ENCODE peak calls at places on chromosomes 1 and 21, in nine cellular contexts. H, F, A, R, I, E, S, V and B are unnamed samples.

GRCh38 chr1:37486680-37487618 is 12.6 kb downstream of the ZC3H12A start:
- DNase-seq in H (peak), F (peak), A (peak), R (peak), I (peak), E (peak), S (peak), V (peak), B (peak)

GRCh38 chr21:45050786-45051489 is 23.4 kb upstream of the ADARB1 start:
- DNase-seq in H (no peak), F (no peak), A (no peak), R (no peak), I (no peak), E (no peak), S (no peak), V (no peak), B (no peak)

GRCh38 chr1:157968951-157969350 is 24.5 kb upstream of the KIRREL1 start:
- DNase-seq in H (no peak), F (no peak), A (no peak), R (no peak), I (no peak), E (no peak), S (no peak), V (no peak), B (no peak)

GRCh38 chr1:26378088-26378878 is 5.7 kb upstream of the ZNF683 start:
- DNase-seq in H (peak), F (no peak), A (no peak), R (peak), I (no peak), E (peak), S (no peak), V (peak), B (no peak)

GRCh38 chr1:113684153-113684541 is 75.1 kb downstream of the PHTF1 start:
- DNase-seq in H (no peak), F (no peak), A (no peak), R (no peak), I (peak), E (no peak), S (no peak), V (no peak), B (no peak)

GRCh38 chr1:6357243-6357929 is 36.2 kb downstream of the ACOT7 start:
- DNase-seq in H (no peak), F (no peak), A (no peak), R (no peak), I (peak), E (no peak), S (no peak), V (no peak), B (no peak)

GRCh38 chr1:23437355-23437664 is 12.8 kb upstream of the TCEA3 start:
- DNase-seq in H (no peak), F (no peak), A (no peak), R (no peak), I (no peak), E (no peak), S (no peak), V (no peak), B (no peak)

GRCh38 chr1:10824821-10825540 is 28.5 kb upstream of the CASZ1 start:
- DNase-seq in H (no peak), F (no peak), A (no peak), R (no peak), I (no peak), E (no peak), S (no peak), V (no peak), B (no peak)

GRCh38 chr21:34639882-34640788 is 25.2 kb upstream of the RCAN1 start:
- DNase-seq in H (no peak), F (no peak), A (no peak), R (peak), I (no peak), E (no peak), S (no peak), V (no peak), B (no peak)

GRCh38 chr1:241642593-241642944 is 2.4 kb upstream of the CHML start:
- DNase-seq in H (no peak), F (no peak), A (no peak), R (no peak), I (no peak), E (no peak), S (no peak), V (no peak), B (no peak)

GRCh38 chr1:67987046-67987799 is 63.2 kb downstream of the DIRAS3 start:
- DNase-seq in H (no peak), F (no peak), A (no peak), R (no peak), I (no peak), E (no peak), S (no peak), V (no peak), B (no peak)

GRCh38 chr1:30521261-30521865 is 202.0 kb downstream of the MATN1 start:
- DNase-seq in H (no peak), F (no peak), A (no peak), R (peak), I (no peak), E (no peak), S (no peak), V (no peak), B (peak)

GRCh38 chr21:46057111-46057709 is 40.7 kb upstream of the COL6A2 start:
- DNase-seq in H (no peak), F (no peak), A (no peak), R (peak), I (peak), E (no peak), S (no peak), V (no peak), B (peak)

GRCh38 chr21:26140185-26140584 is 30.4 kb downstream of the APP start:
- DNase-seq in H (no peak), F (peak), A (no peak), R (no peak), I (no peak), E (no peak), S (no peak), V (no peak), B (no peak)

GRCh38 chr1:234737915-234738314 is 127.9 kb upstream of the IRF2BP2 start:
- DNase-seq in H (no peak), F (no peak), A (no peak), R (no peak), I (peak), E (no peak), S (peak), V (no peak), B (no peak)

GRCh38 chr1:152486400-152487006 is 24.1 kb upstream of the LCE5A start:
- DNase-seq in H (no peak), F (peak), A (no peak), R (no peak), I (no peak), E (no peak), S (no peak), V (no peak), B (no peak)

GRCh38 chr1:17569200-17570139 is 30.0 kb downstream of the ARHGEF10L start:
- DNase-seq in H (no peak), F (no peak), A (peak), R (no peak), I (no peak), E (no peak), S (no peak), V (no peak), B (peak)

GRCh38 chr1:197736689-197737088 is 38.6 kb downstream of the DENND1B start:
- DNase-seq in H (no peak), F (no peak), A (no peak), R (no peak), I (no peak), E (no peak), S (no peak), V (no peak), B (no peak)

GRCh38 chr1:62790716-62791115 is 6.8 kb downstream of the ATG4C start:
- DNase-seq in H (no peak), F (no peak), A (no peak), R (no peak), I (no peak), E (no peak), S (no peak), V (no peak), B (no peak)

GRCh38 chr1:166064324-166064926 is 102.4 kb downstream of the FAM78B start:
- DNase-seq in H (no peak), F (no peak), A (no peak), R (no peak), I (no peak), E (no peak), S (no peak), V (no peak), B (no peak)